ENCODE peak calls at places on chromosomes 6 and 20, in six cellular contexts. F, Q, X, R, N and E are unnamed samples.

GRCh38 chr6:110949679-110950285 is 8.7 kb upstream of the GTF3C6 start:
- DNase-seq in F (no peak), Q (no peak), X (no peak), R (no peak), N (no peak), E (no peak)

GRCh38 chr6:41040101-41040910 is 1.3 kb upstream of the UNC5CL start:
- DNase-seq in F (no peak), Q (no peak), X (no peak), R (no peak), N (no peak), E (no peak)

GRCh38 chr6:45388328-45388727 is 10.6 kb upstream of the SUPT3H start:
- DNase-seq in F (no peak), Q (no peak), X (no peak), R (no peak), N (no peak), E (no peak)

GRCh38 chr20:43537921-43538854 is 20.6 kb upstream of the SGK2 start:
- DNase-seq in F (peak; percentile 71), Q (peak; percentile 51), X (peak; percentile 6), R (peak; percentile 45), N (peak; percentile 13), E (peak; percentile 60)

GRCh38 chr6:38517005-38517404 is 122.7 kb downstream of the BTBD9 start:
- DNase-seq in F (no peak), Q (no peak), X (no peak), R (no peak), N (no peak), E (no peak)

GRCh38 chr20:44460795-44461141 is 14.9 kb upstream of the TTPAL start:
- DNase-seq in F (no peak), Q (no peak), X (no peak), R (no peak), N (no peak), E (no peak)

GRCh38 chr6:98747960-98748359 is 86.4 kb upstream of the POU3F2 start:
- DNase-seq in F (no peak), Q (no peak), X (no peak), R (no peak), N (no peak), E (no peak)

GRCh38 chr6:102907181-102907580 is 1513.7 kb downstream of the GRIK2 start:
- DNase-seq in F (no peak), Q (no peak), X (peak; percentile 31), R (no peak), N (no peak), E (no peak)

GRCh38 chr6:43856005-43856765 is 86.2 kb downstream of the VEGFA start:
- DNase-seq in F (peak; percentile 69), Q (no peak), X (no peak), R (no peak), N (no peak), E (no peak)

GRCh38 chr6:157305676-157306653 is 17.4 kb downstream of the TMEM242 start:
- DNase-seq in F (no peak), Q (no peak), X (no peak), R (no peak), N (no peak), E (no peak)

GRCh38 chr6:30880563-30881252 is 3.6 kb upstream of the DDR1 start:
- DNase-seq in F (no peak), Q (no peak), X (no peak), R (no peak), N (no peak), E (no peak)

GRCh38 chr20:24504331-24505285 is 35.2 kb downstream of the SYNDIG1 start:
- DNase-seq in F (no peak), Q (no peak), X (no peak), R (no peak), N (no peak), E (no peak)

GRCh38 chr6:35360349-35361138 is 18.2 kb downstream of the PPARD start:
- DNase-seq in F (peak; percentile 71), Q (no peak), X (no peak), R (no peak), N (no peak), E (no peak)

GRCh38 chr20:24102290-24102689 is 113.7 kb upstream of the GGTLC1 start:
- DNase-seq in F (no peak), Q (no peak), X (no peak), R (no peak), N (no peak), E (no peak)

GRCh38 chr6:16388488-16388887 is 150.1 kb downstream of the GMPR start:
- DNase-seq in F (no peak), Q (no peak), X (no peak), R (no peak), N (no peak), E (no peak)

GRCh38 chr20:43988867-43989266 is 74.2 kb downstream of the TOX2 start:
- DNase-seq in F (no peak), Q (no peak), X (no peak), R (no peak), N (no peak), E (no peak)

GRCh38 chr6:2432258-2432657 is 186.9 kb upstream of the GMDS start:
- DNase-seq in F (no peak), Q (no peak), X (no peak), R (peak; percentile 66), N (peak; percentile 84), E (no peak)